ENCODE peak calls at places on chromosomes 13 and 19, in five cellular contexts. M is RWPE2, X is Calu3, B is fibroblast of lung, H is neural crest cell. T is an unnamed sample.

GRCh38 chr19:35223084-35223790 is 5.3 kb downstream of the FAM187B start:
- DNase-seq in X (no peak), M (no peak), B (no peak), H (no peak), T (no peak)

GRCh38 chr19:3361384-3362216 is 4.8 kb upstream of the NFIC start:
- DNase-seq in H (no peak), M (no peak), B (no peak), X (no peak), T (no peak)

GRCh38 chr13:36131931-36132297 is 732 bp upstream of the DCLK1 start:
- DNase-seq in B (peak), M (no peak), X (no peak), H (no peak), T (peak)

GRCh38 chr13:30829145-30829544 is 76.9 kb upstream of the MEDAG start:
- DNase-seq in M (peak), X (peak), H (no peak), B (no peak), T (no peak)

GRCh38 chr19:3278749-3279148 is 54.3 kb downstream of the CELF5 start:
- DNase-seq in B (no peak), M (no peak), X (no peak), H (no peak), T (no peak)

GRCh38 chr13:95185851-95186250 is 115.4 kb downstream of the ABCC4 start:
- DNase-seq in M (no peak), X (no peak), B (no peak), H (no peak), T (no peak)

GRCh38 chr13:106484755-106485193 is 50.7 kb downstream of the EFNB2 start:
- DNase-seq in B (peak), H (no peak), M (no peak), X (no peak), T (no peak)

GRCh38 chr13:105735269-105735668 is 800.2 kb downstream of the EFNB2 start:
- DNase-seq in B (no peak), H (no peak), X (no peak), M (no peak), T (no peak)

GRCh38 chr19:797528-798414 is 519 bp downstream of the PTBP1 start:
- DNase-seq in H (peak), M (no peak), B (peak), X (peak), T (peak)

GRCh38 chr13:30322428-30322827 is 15.1 kb upstream of the KATNAL1 start:
- DNase-seq in H (no peak), M (no peak), B (no peak), X (no peak), T (no peak)

GRCh38 chr19:3249408-3249807 is 24.9 kb downstream of the CELF5 start:
- DNase-seq in B (no peak), M (no peak), X (peak), H (no peak), T (no peak)

GRCh38 chr13:101522607-101523006 is 70.1 kb downstream of the ITGBL1 start:
- DNase-seq in M (no peak), H (no peak), X (no peak), B (no peak), T (no peak)
- TF ChIP-seq CTCF in M (no peak), H (no peak), X (no peak), B (no peak), T (no peak)

GRCh38 chr13:103224804-103225203 is 158.6 kb upstream of the SLC10A2 start:
- DNase-seq in M (no peak), B (no peak), X (no peak), H (no peak), T (no peak)
- TF ChIP-seq CTCF in M (no peak), B (no peak), X (no peak), H (no peak), T (no peak)

GRCh38 chr19:38502410-38503143 is 69.1 kb downstream of the RYR1 start:
- DNase-seq in M (no peak), B (no peak), X (no peak), H (no peak), T (no peak)
- TF ChIP-seq CTCF in M (no peak), B (no peak), X (no peak), H (no peak), T (no peak)

DNA sequence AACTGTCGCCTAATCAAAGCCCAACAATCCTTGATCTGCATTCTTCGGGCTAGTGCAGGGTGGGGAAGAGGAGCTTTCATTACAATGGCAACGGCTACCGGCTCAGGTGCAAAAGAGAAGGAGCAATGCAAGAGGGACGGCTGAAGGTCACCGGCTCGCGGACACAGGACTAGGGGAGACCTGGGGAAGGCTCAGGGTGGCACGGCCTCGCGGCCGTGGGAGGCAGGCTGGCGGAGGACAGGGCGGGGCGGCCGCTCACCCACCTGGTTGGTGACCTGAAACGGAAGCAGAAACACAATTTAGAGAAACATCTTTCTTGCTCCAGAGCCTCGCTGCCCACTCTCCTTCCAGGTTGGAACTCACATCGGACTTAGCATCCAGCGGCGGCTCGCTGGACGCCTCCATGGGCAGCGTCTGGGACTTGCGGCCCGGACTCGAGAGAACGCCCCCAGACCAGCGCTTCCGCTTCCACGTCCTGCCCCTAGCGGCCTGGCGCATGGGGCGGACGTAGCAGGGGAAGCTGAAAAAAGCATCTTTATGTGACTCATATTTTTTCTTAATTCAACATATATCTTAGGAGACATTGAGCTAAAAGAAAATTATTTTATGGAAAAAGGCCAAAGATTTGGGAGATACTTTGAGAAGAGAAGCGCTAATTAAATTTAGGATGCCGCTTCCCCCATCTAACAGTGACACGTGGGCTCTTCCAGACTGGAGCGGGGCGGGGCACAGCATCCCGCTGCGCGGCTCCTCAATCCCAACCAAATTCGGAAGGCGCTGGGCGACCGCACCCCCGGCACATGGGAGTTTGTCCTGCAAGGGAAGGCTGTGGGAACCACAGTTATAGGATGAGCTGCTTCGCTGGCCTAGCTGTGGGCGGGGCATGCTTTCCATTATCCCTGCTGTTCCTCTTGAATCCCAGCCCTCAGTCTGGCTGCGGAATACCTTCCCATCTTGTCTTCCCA is at the start of gene COMMD6:
- DNase-seq in H (peak), X (peak), B (peak), M (peak), T (no peak)
- TF ChIP-seq CTCF in H (peak), X (no peak), B (no peak), M (no peak), T (peak)

GRCh38 chr19:15631817-15632216 is 8.9 kb upstream of the CYP4F3 start:
- DNase-seq in M (no peak), X (peak), H (no peak), B (no peak), T (no peak)
- TF ChIP-seq CTCF in M (peak), X (peak), H (peak), B (peak), T (peak)

DNA sequence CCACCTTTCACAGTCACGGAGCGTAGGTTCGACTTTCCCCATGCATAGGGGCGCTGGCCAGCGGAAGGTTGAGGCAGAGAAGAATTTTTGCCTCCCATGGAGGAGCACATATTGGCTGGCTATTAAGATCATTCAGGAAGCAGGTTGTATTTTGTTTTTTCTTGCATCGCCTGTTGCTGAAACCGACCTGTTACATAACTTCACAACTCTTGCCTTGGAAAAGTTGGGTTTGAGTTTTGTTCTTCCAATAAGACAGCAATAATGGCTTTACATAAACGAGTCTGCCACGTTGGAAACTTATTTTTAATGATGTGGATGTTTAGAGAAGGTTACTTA is 1.4 kb downstream of the UPF1 start:
- DNase-seq in H (no peak), B (peak), X (no peak), M (no peak), T (no peak)
- TF ChIP-seq CTCF in H (no peak), B (no peak), X (no peak), M (no peak), T (no peak)

GRCh38 chr13:32581177-32581786 is 5.0 kb upstream of the PDS5B start:
- DNase-seq in B (peak), X (no peak), H (no peak), M (no peak), T (no peak)
- TF ChIP-seq CTCF in B (peak), X (peak), H (peak), M (peak), T (peak)

DNA sequence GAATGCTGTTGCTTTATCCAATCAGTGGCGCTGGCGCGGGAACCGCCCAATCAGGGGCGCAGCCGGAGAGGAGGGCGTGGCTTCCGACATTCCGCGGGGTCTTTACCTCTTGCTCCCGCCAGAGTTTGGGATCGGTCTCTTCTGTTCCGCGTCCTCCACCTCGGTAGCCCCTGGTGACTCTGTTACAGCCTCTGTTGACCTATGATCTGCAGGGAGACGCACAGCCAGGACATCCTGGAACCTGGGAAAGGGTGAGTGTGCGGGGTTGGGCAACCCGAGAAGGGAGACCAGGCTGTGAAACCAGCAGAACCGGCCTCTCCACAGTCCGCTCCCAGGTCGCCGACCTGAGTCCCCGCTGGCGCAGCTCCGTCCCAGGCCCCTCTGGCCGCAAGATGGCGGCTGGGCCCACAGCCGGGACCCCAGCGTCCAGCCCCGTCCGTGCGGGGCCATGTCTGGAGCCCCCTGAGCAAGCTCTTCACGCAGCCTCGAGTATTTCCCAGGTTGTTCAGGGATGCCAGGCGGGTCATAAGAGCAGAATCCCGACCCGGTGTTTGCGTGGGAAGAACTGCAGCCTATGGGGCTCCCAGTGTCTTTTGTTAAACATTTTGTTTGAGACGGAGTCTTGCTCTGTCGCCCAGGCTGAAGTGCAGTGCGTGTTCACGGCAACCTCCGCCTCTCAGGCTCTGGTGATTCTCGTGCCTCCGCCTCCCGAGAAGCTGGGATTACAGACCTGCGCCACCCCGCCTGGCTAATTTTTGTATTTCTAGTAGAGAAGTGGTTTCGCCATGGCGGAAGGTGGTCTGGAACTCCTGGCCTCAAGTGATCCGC is 4.4 kb upstream of the ZNF681 start:
- DNase-seq in M (peak), B (peak), H (peak), X (peak), T (peak)
- TF ChIP-seq CTCF in M (no peak), B (no peak), H (peak), X (no peak), T (peak)

DNA sequence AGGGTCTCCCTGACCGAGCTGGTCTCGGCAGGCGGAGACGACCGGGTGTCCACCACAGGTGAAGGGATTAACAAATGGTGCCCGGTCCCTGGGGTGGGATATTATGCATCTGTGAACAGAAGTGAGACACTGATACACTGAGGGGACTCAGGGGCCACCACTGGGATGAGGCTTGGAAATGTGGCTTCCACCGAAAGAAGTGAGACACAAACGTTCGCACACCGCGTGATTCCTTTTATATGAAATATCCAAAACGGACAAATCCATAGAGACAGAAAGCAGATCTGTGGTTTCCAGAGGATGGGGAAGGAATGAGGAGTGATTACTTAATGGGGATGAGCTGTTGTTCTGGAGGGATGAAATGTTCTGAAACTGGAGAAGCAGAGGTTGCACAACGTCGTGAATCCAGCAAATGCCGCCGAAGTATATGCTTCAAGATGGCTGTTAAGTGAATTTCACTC is 47.5 kb downstream of the C13orf46 start:
- DNase-seq in B (peak), X (no peak), M (peak), H (no peak), T (no peak)
- TF ChIP-seq CTCF in B (no peak), X (no peak), M (no peak), H (no peak), T (no peak)